ENCODE peak calls at places on chromosome 19, in four cellular contexts. S is heart left ventricle, D is heart right ventricle, T is H1. V is an unnamed sample.
A peak's percentile ranks its signal among the peaks of the same experiment; 100 is the strongest.

GRCh38 chr19:52621376-52621775 is 16.8 kb downstream of the ZNF83 start:
- DNase-seq in S (no peak), D (no peak), T (no peak), V (no peak)

GRCh38 chr19:52494518-52494917 is 33.0 kb upstream of the ZNF808 start:
- DNase-seq in S (no peak), D (no peak), T (no peak), V (no peak)

GRCh38 chr19:14565765-14566711 is 5.8 kb downstream of the NDUFB7 start:
- DNase-seq in S (no peak), D (no peak), T (no peak), V (no peak)

GRCh38 chr19:45638930-45639729 is at the start of gene EML2:
- DNase-seq in S (peak; percentile 54), D (peak; percentile 55), T (no peak), V (peak; percentile 85)

GRCh38 chr19:51372021-51372648 is 319 bp downstream of the NKG7 start:
- DNase-seq in S (no peak), D (no peak), T (no peak), V (no peak)

GRCh38 chr19:12783849-12784393 is 7.4 kb upstream of the JUNB start:
- DNase-seq in S (peak; percentile 82), D (peak; percentile 63), T (no peak), V (no peak)

GRCh38 chr19:49876422-49877019 is 634 bp downstream of the AKT1S1 start:
- DNase-seq in S (peak; percentile 98), D (peak; percentile 98), T (peak; percentile 96), V (peak; percentile 100)

GRCh38 chr19:7885818-7886217 is 2.5 kb upstream of the LRRC8E start:
- DNase-seq in S (no peak), D (no peak), T (no peak), V (no peak)

GRCh38 chr19:6057651-6058365 is 52.5 kb downstream of the RFX2 start:
- DNase-seq in S (no peak), D (no peak), T (no peak), V (no peak)

GRCh38 chr19:29596885-29597525 is 9.1 kb upstream of the POP4 start:
- DNase-seq in S (no peak), D (no peak), T (no peak), V (peak; percentile 34)

GRCh38 chr19:29118384-29118783 is 94.6 kb downstream of the UQCRFS1 start:
- DNase-seq in S (no peak), D (no peak), T (no peak), V (no peak)

GRCh38 chr19:55552620-55553019 is 7.3 kb upstream of the SBK3 start:
- DNase-seq in S (no peak), D (no peak), T (no peak), V (no peak)

GRCh38 chr19:39411006-39411831 is 1.2 kb upstream of the PLEKHG2 start:
- DNase-seq in S (no peak), D (no peak), T (no peak), V (no peak)

GRCh38 chr19:51131780-51132680 is 7.3 kb downstream of the SIGLEC9 start:
- DNase-seq in S (peak; percentile 61), D (peak; percentile 60), T (no peak), V (peak; percentile 44)

GRCh38 chr19:53659292-53659691 is 27.5 kb downstream of the DPRX start:
- DNase-seq in S (peak; percentile 54), D (no peak), T (peak; percentile 65), V (peak; percentile 1)

GRCh38 chr19:40422428-40423226 is 3.2 kb downstream of the SERTAD1 start:
- DNase-seq in S (no peak), D (no peak), T (no peak), V (no peak)

GRCh38 chr19:40421468-40421778 is 4.4 kb downstream of the SERTAD1 start:
- DNase-seq in S (no peak), D (no peak), T (no peak), V (no peak)

GRCh38 chr19:40419780-40420179 is 6.0 kb downstream of the SERTAD1 start:
- DNase-seq in S (no peak), D (no peak), T (no peak), V (no peak)

GRCh38 chr19:40420451-40420765 is 5.4 kb downstream of the SERTAD1 start:
- DNase-seq in S (no peak), D (no peak), T (no peak), V (no peak)

GRCh38 chr19:40420766-40421467 is 4.9 kb downstream of the SERTAD1 start:
- DNase-seq in S (peak; percentile 95), D (peak; percentile 96), T (no peak), V (peak; percentile 95)
- H3K4me1 ChIP-seq in S (peaks cover 44% of the 10 kb centered on the region), D (peaks cover 49% of the 10 kb centered on the region), T (peaks cover 7% of the 10 kb centered on the region), V (peaks cover 25% of the 10 kb centered on the region)

GRCh38 chr19:2974342-2974932 is 2.9 kb upstream of the TLE6 start:
- DNase-seq in S (peak; percentile 64), D (peak; percentile 32), T (no peak), V (no peak)
- H3K4me1 ChIP-seq in S (peaks cover 63% of the 10 kb centered on the region), D (peaks cover 81% of the 10 kb centered on the region), T (peaks cover 11% of the 10 kb centered on the region), V (peaks cover 10% of the 10 kb centered on the region)

GRCh38 chr19:1169921-1170885 is 3.9 kb downstream of the SBNO2 start:
- DNase-seq in S (no peak), D (no peak), T (no peak), V (peak; percentile 53)
- H3K4me1 ChIP-seq in S (peaks cover 24% of the 10 kb centered on the region), D (peaks cover 20% of the 10 kb centered on the region), T (peaks cover 24% of the 10 kb centered on the region), V (peaks cover 20% of the 10 kb centered on the region)

DNA sequence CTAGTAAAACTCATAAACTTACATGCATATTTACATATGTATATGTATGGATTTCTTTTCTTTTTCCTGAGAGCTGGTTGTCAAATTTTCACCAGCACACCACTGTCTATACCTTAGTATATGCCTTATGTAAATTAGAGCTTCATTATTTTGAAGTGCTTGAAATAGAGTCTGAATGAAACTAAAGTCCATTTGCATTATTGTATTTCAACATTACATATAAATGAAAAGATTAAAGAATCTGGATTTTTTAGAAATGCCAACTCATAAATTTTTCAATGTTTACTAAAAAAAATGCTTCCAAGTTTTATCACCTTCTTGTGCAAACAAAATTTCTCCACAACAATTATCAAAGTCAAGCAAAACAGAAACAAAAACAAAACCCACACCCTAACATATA is 18.5 kb downstream of the MED26 start:
- DNase-seq in S (no peak), D (no peak), T (no peak), V (no peak)
- H3K4me1 ChIP-seq in S (peaks cover 61% of the 10 kb centered on the region), D (peaks cover 77% of the 10 kb centered on the region), T (no peaks in the 10 kb centered on the region), V (peaks cover 7% of the 10 kb centered on the region)

DNA sequence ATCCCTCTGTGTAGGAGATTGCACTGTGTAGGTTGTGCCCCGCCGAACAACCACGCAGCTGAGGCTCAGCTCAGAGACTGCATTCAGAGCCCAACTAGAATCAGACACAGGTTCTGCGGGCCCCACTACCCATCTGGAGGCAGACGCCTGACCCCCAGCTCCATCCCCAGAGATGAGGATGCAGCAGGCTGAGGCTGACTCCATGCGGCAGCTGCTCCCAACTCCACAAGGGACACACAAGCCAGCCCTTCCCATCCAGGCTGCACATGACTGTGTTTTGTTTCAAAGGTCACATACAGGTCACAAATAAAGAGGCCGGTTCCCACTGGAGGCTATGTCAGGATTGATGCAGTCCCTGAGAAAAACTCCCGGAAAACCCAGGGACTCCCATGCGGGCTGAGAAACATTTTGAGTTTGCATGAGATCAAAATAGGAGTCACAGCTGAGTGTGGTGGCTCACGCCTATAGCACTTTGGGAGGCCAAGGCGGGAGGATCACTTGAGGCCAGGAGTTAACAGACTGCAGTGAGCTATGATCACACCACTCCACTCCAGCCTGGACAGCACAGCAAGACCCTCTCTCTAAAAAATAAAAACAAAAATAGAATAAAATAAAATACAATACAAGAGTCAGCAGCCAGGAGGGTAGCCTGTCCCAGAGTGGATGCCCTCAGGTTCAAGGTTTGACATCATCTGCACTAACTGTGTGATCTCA is 14.0 kb downstream of the ELL start:
- DNase-seq in S (peak; percentile 52), D (peak; percentile 53), T (no peak), V (no peak)
- H3K4me1 ChIP-seq in S (peaks cover 69% of the 10 kb centered on the region), D (peaks cover 79% of the 10 kb centered on the region), T (no peaks in the 10 kb centered on the region), V (peaks cover 57% of the 10 kb centered on the region)

DNA sequence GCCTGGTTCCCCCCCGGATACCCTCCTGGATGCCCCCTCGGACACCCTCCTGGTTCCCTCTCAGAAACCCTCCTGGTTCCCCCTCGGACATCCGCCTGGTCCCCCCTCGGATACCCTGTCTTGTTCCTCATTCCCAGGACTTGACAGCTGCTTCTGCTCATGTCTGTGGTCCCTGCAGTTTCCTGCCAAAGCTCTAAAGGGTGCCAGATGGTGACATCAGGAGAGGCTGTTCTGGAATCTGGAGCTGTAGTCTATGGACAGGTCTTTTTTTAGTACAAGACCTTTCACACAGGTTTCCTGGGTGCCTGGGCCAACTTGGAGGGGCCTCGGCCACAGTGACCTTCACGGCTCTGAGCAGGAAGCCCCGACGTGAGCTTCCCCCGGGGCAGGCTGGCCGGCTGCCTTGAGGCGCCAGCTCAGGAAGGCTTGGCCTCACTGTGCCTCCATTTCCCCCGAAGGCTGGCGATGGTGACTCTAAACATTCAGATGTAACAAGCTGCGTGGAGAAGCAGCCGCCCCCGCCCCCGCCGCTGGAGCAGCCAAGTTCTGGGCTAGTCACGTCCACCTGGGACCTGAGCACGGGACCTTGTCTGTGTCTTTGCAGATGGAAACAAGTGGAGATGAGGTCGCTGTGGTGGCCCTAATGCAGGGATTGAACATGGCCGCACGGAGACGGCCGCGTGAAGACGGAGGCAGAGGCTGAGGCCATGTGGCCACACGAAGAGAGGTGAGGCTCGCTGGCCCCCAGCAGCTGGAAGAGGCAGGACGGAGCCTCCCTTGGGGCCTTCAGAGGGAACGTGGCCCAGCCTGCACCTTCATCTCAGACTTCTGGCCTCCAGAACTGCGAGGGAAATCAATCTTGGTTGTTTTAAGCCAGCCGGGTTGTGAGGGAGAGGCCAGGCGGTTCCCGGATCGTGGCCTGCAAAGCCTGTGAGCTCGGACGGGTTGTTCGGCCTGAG is 12.7 kb downstream of the SGTA start:
- DNase-seq in S (peak; percentile 82), D (peak; percentile 62), T (no peak), V (peak; percentile 77)
- H3K4me1 ChIP-seq in S (peaks cover 48% of the 10 kb centered on the region), D (peaks cover 47% of the 10 kb centered on the region), T (no peaks in the 10 kb centered on the region), V (peaks cover 8% of the 10 kb centered on the region)